ENCODE peak calls at places on chromosomes 7 and 10, in five cellular contexts. One of them, this sample, is unnamed.

GRCh38 chr7:148735967-148736366 is 37.3 kb downstream of the CUL1 start:
- DNase-seq in central memory CD4-positive, alpha-beta T cell: no peak
- DNase-seq in NCI-H748 treated with DMSO at 0.1 percent for 48 hours: no peak
- DNase-seq in right lobe of liver: no peak
- DNase-seq in retinal pigment epithelial cell: no peak
- DNase-seq in this sample: no peak

GRCh38 chr7:1425292-1426136 is 33.8 kb downstream of the MICALL2 start:
- DNase-seq in retinal pigment epithelial cell: no peak
- DNase-seq in right lobe of liver: no peak
- DNase-seq in central memory CD4-positive, alpha-beta T cell: no peak
- DNase-seq in NCI-H748 treated with DMSO at 0.1 percent for 48 hours: no peak
- DNase-seq in this sample: no peak

GRCh38 chr7:76358478-76359110 is at the start of gene YWHAG:
- DNase-seq in right lobe of liver: peak
- DNase-seq in retinal pigment epithelial cell: peak
- DNase-seq in central memory CD4-positive, alpha-beta T cell: peak
- DNase-seq in NCI-H748 treated with DMSO at 0.1 percent for 48 hours: no peak
- DNase-seq in this sample: peak

GRCh38 chr7:155584763-155585531 is 38.6 kb upstream of the CNPY1 start:
- DNase-seq in central memory CD4-positive, alpha-beta T cell: no peak
- DNase-seq in retinal pigment epithelial cell: no peak
- DNase-seq in right lobe of liver: no peak
- DNase-seq in NCI-H748 treated with DMSO at 0.1 percent for 48 hours: no peak
- DNase-seq in this sample: no peak

GRCh38 chr10:123651421-123652047 is 14.6 kb upstream of the GPR26 start:
- DNase-seq in right lobe of liver: no peak
- DNase-seq in central memory CD4-positive, alpha-beta T cell: no peak
- DNase-seq in retinal pigment epithelial cell: no peak
- DNase-seq in NCI-H748 treated with DMSO at 0.1 percent for 48 hours: no peak
- DNase-seq in this sample: no peak

GRCh38 chr10:6037422-6037821 is 24.7 kb downstream of the IL2RA start:
- DNase-seq in central memory CD4-positive, alpha-beta T cell: no peak
- DNase-seq in right lobe of liver: no peak
- DNase-seq in retinal pigment epithelial cell: no peak
- DNase-seq in NCI-H748 treated with DMSO at 0.1 percent for 48 hours: no peak
- DNase-seq in this sample: no peak

GRCh38 chr10:112446055-112446854 is 459 bp downstream of the ZDHHC6 start:
- DNase-seq in retinal pigment epithelial cell: no peak
- DNase-seq in central memory CD4-positive, alpha-beta T cell: no peak
- DNase-seq in NCI-H748 treated with DMSO at 0.1 percent for 48 hours: no peak
- DNase-seq in right lobe of liver: no peak
- DNase-seq in this sample: no peak

GRCh38 chr7:64873517-64873916 is 29.6 kb upstream of the ZNF273 start:
- DNase-seq in NCI-H748 treated with DMSO at 0.1 percent for 48 hours: no peak
- DNase-seq in retinal pigment epithelial cell: no peak
- DNase-seq in central memory CD4-positive, alpha-beta T cell: no peak
- DNase-seq in right lobe of liver: no peak
- DNase-seq in this sample: no peak

GRCh38 chr7:40418445-40418844 is 283.6 kb downstream of the SUGCT start:
- DNase-seq in central memory CD4-positive, alpha-beta T cell: no peak
- DNase-seq in NCI-H748 treated with DMSO at 0.1 percent for 48 hours: no peak
- DNase-seq in retinal pigment epithelial cell: no peak
- DNase-seq in right lobe of liver: no peak
- DNase-seq in this sample: no peak

GRCh38 chr10:102657984-102658724 is 13.9 kb downstream of the TRIM8 start:
- DNase-seq in retinal pigment epithelial cell: no peak
- DNase-seq in central memory CD4-positive, alpha-beta T cell: no peak
- DNase-seq in right lobe of liver: peak
- DNase-seq in NCI-H748 treated with DMSO at 0.1 percent for 48 hours: no peak
- DNase-seq in this sample: no peak

GRCh38 chr7:101085000-101085948 is at the start of gene TRIM56:
- DNase-seq in right lobe of liver: peak
- DNase-seq in central memory CD4-positive, alpha-beta T cell: peak
- DNase-seq in retinal pigment epithelial cell: peak
- DNase-seq in NCI-H748 treated with DMSO at 0.1 percent for 48 hours: peak
- DNase-seq in this sample: peak